ENCODE peak calls at places on chromosomes 1 and 21, in five cellular contexts. D, Z, K, I and R are unnamed samples.

GRCh38 chr1:236953161-236953560 is 51.1 kb downstream of the MT1HL1 start:
- DNase-seq in K (no peak), Z (no peak), D (no peak), I (no peak), R (no peak)

GRCh38 chr1:166032901-166033371 is 133.9 kb downstream of the FAM78B start:
- DNase-seq in Z (no peak), D (no peak), K (no peak), I (no peak), R (peak; percentile 15)

GRCh38 chr1:247746391-247746935 is 1.5 kb downstream of the OR14A2 start:
- DNase-seq in D (no peak), K (no peak), Z (no peak), I (no peak), R (no peak)

GRCh38 chr21:45128613-45129226 is 54.3 kb downstream of the ADARB1 start:
- DNase-seq in K (peak; percentile 85), D (peak; percentile 74), I (peak; percentile 29), Z (peak; percentile 71), R (peak; percentile 89)

GRCh38 chr1:1013922-1014617 is 773 bp downstream of the ISG15 start:
- DNase-seq in I (no peak), Z (no peak), K (peak; percentile 70), D (no peak), R (peak; percentile 22)

GRCh38 chr21:33684923-33685560 is 42.7 kb downstream of the ITSN1 start:
- DNase-seq in I (peak; percentile 10), K (no peak), D (no peak), Z (no peak), R (no peak)

GRCh38 chr1:84539972-84540371 is 33.6 kb upstream of the GNG5 start:
- DNase-seq in I (no peak), K (no peak), Z (no peak), D (no peak), R (no peak)

GRCh38 chr1:207845109-207845508 is 65.8 kb downstream of the CD34 start:
- DNase-seq in I (no peak), K (no peak), Z (no peak), D (no peak), R (no peak)

GRCh38 chr1:184208622-184209021 is 157.1 kb downstream of the TSEN15 start:
- DNase-seq in K (no peak), I (no peak), D (no peak), Z (no peak), R (no peak)

GRCh38 chr1:145908653-145909052 is 1.2 kb downstream of the ITGA10 start:
- DNase-seq in D (no peak), Z (no peak), I (no peak), K (no peak), R (no peak)

GRCh38 chr1:88180449-88181108 is 503.5 kb upstream of the PKN2 start:
- DNase-seq in Z (peak; percentile 52), K (peak; percentile 64), I (peak; percentile 78), D (peak; percentile 16), R (peak; percentile 35)

GRCh38 chr1:36154765-36155559 is 998 bp upstream of the MAP7D1 start:
- DNase-seq in I (no peak), Z (no peak), D (no peak), K (no peak), R (peak; percentile 76)

GRCh38 chr1:50591598-50591997 is 168.4 kb upstream of the DMRTA2 start:
- DNase-seq in Z (no peak), I (no peak), D (no peak), K (no peak), R (no peak)

GRCh38 chr1:39733161-39733560 is 5.5 kb upstream of the PPIE start:
- DNase-seq in D (peak; percentile 52), K (no peak), I (no peak), Z (peak; percentile 25), R (peak; percentile 75)

GRCh38 chr1:147717051-147717705 is 43.2 kb downstream of the GJA5 start:
- DNase-seq in Z (no peak), D (no peak), I (no peak), K (peak; percentile 39), R (no peak)

GRCh38 chr1:16138772-16139221 is 17.1 kb downstream of the EPHA2 start:
- DNase-seq in D (no peak), Z (no peak), K (no peak), I (no peak), R (no peak)

GRCh38 chr1:74571493-74571800 is 59.0 kb upstream of the LRRC53 start:
- DNase-seq in I (no peak), Z (no peak), D (no peak), K (no peak), R (no peak)

GRCh38 chr1:26401891-26402290 is 8.7 kb upstream of the LIN28A start:
- DNase-seq in D (no peak), Z (no peak), K (no peak), I (no peak), R (no peak)

GRCh38 chr1:65176071-65176470 is 28.1 kb downstream of the AK4 start:
- DNase-seq in D (no peak), I (no peak), Z (peak; percentile 12), K (no peak), R (no peak)

GRCh38 chr1:214459895-214460294 is 91.5 kb downstream of the PTPN14 start:
- DNase-seq in Z (no peak), D (no peak), K (no peak), I (no peak), R (no peak)

GRCh38 chr1:214458541-214458940 is 92.9 kb downstream of the PTPN14 start:
- DNase-seq in I (no peak), D (no peak), K (no peak), Z (no peak), R (no peak)

GRCh38 chr1:214462882-214463281 is 88.5 kb downstream of the PTPN14 start:
- DNase-seq in I (no peak), Z (no peak), K (no peak), D (no peak), R (no peak)

GRCh38 chr1:214461305-214461704 is 90.1 kb downstream of the PTPN14 start:
- DNase-seq in K (no peak), D (no peak), I (no peak), Z (no peak), R (no peak)

GRCh38 chr1:214460304-214460916 is 91.0 kb downstream of the PTPN14 start:
- DNase-seq in D (no peak), I (no peak), K (no peak), Z (no peak), R (no peak)
- H3K4me1 ChIP-seq in D (peaks cover 50% of the 10 kb centered on the region), I (peaks cover 7% of the 10 kb centered on the region), K (no peaks in the 10 kb centered on the region), Z (peaks cover 6% of the 10 kb centered on the region), R (peaks cover 53% of the 10 kb centered on the region)

GRCh38 chr1:201505505-201505893 is 1.4 kb downstream of the CSRP1 start:
- DNase-seq in K (no peak), I (no peak), D (no peak), Z (peak; percentile 57), R (no peak)
- H3K4me3 ChIP-seq in K (peak overlapping the region; percentile 80), I (no peak overlapping the region), D (peak overlapping the region; percentile 64), Z (peak overlapping the region; percentile 75), R (peak overlapping the region; percentile 80)

DNA sequence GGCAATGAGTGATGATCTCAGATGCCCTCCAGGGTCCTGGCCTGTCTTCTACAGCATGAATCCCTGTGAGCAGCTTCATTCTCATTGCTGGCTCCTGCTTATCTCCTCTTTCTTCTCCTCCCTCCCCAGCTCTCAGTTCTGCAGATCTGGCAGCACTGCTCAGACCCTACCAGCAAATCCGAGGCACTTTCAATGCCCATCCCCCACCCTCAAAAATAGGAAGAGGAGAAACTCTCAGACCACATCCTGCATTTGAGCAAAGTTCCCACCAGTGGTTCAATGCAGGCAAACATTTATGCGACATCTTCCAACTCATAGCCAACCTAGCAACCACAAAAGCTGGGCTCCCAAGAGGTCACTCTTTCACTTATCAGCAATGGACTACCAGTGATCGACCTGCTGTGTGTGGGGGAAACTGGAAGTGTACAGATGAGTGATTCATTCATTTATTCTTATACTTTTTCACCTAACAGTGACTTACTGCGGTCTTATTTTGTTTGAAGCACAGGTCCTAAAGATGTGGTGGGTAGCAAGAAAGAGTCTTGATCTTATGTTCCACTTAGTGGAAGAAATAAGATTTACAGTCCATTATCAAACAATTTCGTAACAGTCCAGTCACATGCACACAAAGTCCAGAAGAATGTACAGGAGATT is 5.8 kb upstream of the CHI3L2 start:
- DNase-seq in I (no peak), D (no peak), Z (no peak), K (peak; percentile 93), R (no peak)
- H3K4me1 ChIP-seq in I (no peaks in the 10 kb centered on the region), D (no peaks in the 10 kb centered on the region), Z (no peaks in the 10 kb centered on the region), K (peaks cover 87% of the 10 kb centered on the region), R (no peaks in the 10 kb centered on the region)

DNA sequence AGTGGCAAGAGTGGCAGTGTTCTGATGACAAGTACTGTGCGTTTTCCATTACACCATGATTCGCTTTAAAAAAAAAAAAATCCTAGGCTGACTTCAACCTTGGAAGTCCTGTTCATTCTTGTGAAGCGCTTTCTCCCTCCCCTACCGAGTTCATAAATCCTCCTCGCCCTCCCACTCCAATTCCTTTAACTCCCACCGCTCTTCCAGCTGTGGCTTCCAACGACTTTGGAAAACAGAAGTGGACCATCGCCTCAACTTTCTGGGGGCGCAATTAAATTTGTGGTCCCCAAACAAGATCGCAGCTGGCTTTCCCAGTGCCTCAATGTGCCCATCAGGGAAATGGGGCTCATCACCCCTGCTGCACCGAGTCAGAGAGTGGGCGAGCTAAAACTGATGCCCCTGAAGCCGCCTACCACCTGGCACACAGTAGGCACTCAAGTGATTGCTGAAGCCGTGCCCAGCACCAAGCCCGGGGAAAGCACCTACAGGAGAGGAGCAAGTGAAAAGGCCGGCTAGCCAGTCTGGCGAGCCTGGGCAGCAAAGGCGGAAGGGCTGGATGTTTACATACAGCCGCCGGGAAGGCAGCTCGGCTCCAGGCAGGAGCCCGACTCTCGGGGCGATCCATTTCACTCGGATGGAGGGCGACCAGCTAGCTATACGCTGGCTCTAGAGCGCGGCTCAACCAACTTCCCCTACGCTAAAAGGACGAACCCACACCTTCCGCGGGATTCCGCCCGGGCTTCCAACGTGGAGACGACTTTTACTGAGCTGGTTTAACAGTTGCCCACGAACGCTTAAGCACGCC is 1.3 kb downstream of the PLPP3 start:
- DNase-seq in D (no peak), I (no peak), K (peak; percentile 30), Z (peak; percentile 32), R (peak; percentile 42)
- H3K4me3 ChIP-seq in D (peak overlapping the region; percentile 73), I (peak overlapping the region; percentile 91), K (peak overlapping the region; percentile 83), Z (peak overlapping the region; percentile 93), R (peak overlapping the region; percentile 90)

GRCh38 chr1:203559523-203559922 is 65.6 kb downstream of the OPTC start:
- DNase-seq in K (no peak), Z (no peak), I (no peak), D (peak; percentile 19), R (peak; percentile 15)
- H3K4me1 ChIP-seq in K (no peaks in the 10 kb centered on the region), Z (peaks cover 23% of the 10 kb centered on the region), I (peaks cover 13% of the 10 kb centered on the region), D (peaks cover 42% of the 10 kb centered on the region), R (peaks cover 38% of the 10 kb centered on the region)

DNA sequence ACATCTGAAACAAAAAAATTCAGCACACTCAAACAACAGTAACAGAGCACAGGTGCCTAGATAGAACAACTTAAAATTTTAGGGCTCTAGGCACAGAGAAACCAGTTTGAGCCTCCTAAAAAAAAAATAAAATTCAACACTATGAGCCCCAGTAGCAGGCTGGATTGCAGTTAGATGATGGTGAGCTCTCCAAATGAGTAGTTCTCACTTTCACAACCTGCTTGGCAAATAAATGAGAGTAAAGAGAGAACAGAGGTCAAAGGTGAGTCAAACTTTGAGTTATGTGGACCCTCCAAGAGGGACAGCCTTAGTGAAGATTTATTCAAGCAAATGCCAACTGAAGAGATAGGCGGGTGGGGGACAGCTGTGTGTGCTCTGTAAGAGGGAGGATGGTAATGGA is 3.6 kb downstream of the BEND5 start:
- DNase-seq in K (no peak), I (no peak), Z (no peak), D (no peak), R (no peak)
- H3K4me3 ChIP-seq in K (no peak overlapping the region), I (no peak overlapping the region), Z (no peak overlapping the region), D (no peak overlapping the region), R (no peak overlapping the region)